ENCODE peak calls at places on chromosomes 2 and 18, in five cellular contexts. I, J, X, P and C are unnamed samples.

GRCh38 chr18:11497585-11497984 is 111.8 kb upstream of the SLC35G4 start:
- DNase-seq in I (no peak), J (peak; percentile 66), X (peak; percentile 90), P (no peak), C (no peak)

GRCh38 chr2:237603718-237604362 is 13.3 kb upstream of the RAB17 start:
- DNase-seq in I (peak; percentile 44), J (no peak), X (peak; percentile 71), P (no peak), C (no peak)

GRCh38 chr2:190838492-190838910 is 42.1 kb upstream of the GLS start:
- DNase-seq in I (no peak), J (peak; percentile 87), X (peak; percentile 89), P (no peak), C (no peak)

GRCh38 chr2:16096962-16097361 is 156.6 kb downstream of the MYCN start:
- DNase-seq in I (no peak), J (no peak), X (no peak), P (no peak), C (no peak)

GRCh38 chr2:45946023-45946422 is 294.5 kb downstream of the PRKCE start:
- DNase-seq in I (no peak), J (peak; percentile 75), X (peak; percentile 77), P (no peak), C (no peak)

GRCh38 chr2:164896634-164897033 is 55.0 kb upstream of the COBLL1 start:
- DNase-seq in I (no peak), J (peak; percentile 25), X (peak; percentile 85), P (no peak), C (no peak)

GRCh38 chr2:142967060-142967459 is 89.6 kb downstream of the KYNU start:
- DNase-seq in I (no peak), J (no peak), X (no peak), P (no peak), C (no peak)

GRCh38 chr2:168431301-168432024 is 24.6 kb upstream of the CERS6 start:
- DNase-seq in I (no peak), J (no peak), X (no peak), P (no peak), C (no peak)

GRCh38 chr2:25920786-25921390 is 42.6 kb upstream of the ASXL2 start:
- DNase-seq in I (peak; percentile 41), J (no peak), X (no peak), P (no peak), C (no peak)

GRCh38 chr2:238169708-238170251 is 11.0 kb downstream of the ERFE start:
- DNase-seq in I (no peak), J (peak; percentile 97), X (peak; percentile 96), P (no peak), C (no peak)

GRCh38 chr2:235416816-235417499 is 76.9 kb upstream of the AGAP1 start:
- DNase-seq in I (no peak), J (peak; percentile 50), X (no peak), P (no peak), C (no peak)

GRCh38 chr2:10493075-10493635 is 45.0 kb upstream of the ODC1 start:
- DNase-seq in I (no peak), J (no peak), X (no peak), P (no peak), C (no peak)

GRCh38 chr2:46836295-46837111 is 79.1 kb downstream of the MCFD2 start:
- DNase-seq in I (no peak), J (peak; percentile 72), X (peak; percentile 13), P (no peak), C (no peak)

GRCh38 chr2:180983468-180984388 is 3.3 kb downstream of the UBE2E3 start:
- DNase-seq in I (peak; percentile 72), J (peak; percentile 54), X (peak; percentile 74), P (no peak), C (no peak)

GRCh38 chr2:126971481-126972271 is 73.0 kb downstream of the TEX51 start:
- DNase-seq in I (peak; percentile 87), J (peak; percentile 76), X (peak; percentile 83), P (peak; percentile 78), C (no peak)

GRCh38 chr18:75810481-75810880 is 383.0 kb upstream of the SMIM21 start:
- DNase-seq in I (no peak), J (peak; percentile 20), X (peak; percentile 5), P (no peak), C (no peak)

GRCh38 chr2:185241556-185241955 is 497.0 kb upstream of the FSIP2 start:
- DNase-seq in I (no peak), J (no peak), X (no peak), P (no peak), C (no peak)

DNA sequence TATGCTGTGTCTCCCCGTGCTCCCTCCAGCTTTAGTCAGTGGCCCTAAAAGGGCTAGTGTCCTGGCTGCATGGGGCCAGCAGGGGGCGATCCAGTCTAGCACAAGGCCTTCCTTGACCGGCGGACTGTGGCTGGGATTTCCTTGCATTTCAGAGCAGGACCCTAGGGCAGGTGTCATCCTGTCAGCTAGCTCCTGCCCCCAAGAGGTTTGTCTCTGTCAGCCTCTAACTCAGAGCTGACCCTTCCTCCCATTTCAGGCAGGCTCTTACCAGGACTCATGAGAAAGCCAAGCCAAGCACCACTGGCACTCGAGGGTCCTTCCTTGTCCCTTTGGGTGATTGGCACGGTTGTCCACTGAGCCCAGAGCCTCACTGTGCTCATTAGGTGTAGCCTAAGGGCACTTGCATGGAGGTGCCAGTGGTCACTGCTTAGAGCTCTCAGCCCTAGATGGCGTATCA is 140.3 kb downstream of the RPIA start:
- DNase-seq in I (no peak), J (peak; percentile 6), X (peak; percentile 5), P (no peak), C (no peak)
- TF ChIP-seq CTCF in I (peak; percentile 27), J (peak; percentile 40), X (peak; percentile 59), P (peak; percentile 47), C (no peak)

GRCh38 chr18:12890964-12891363 is 6.9 kb upstream of the PTPN2 start:
- DNase-seq in I (no peak), J (no peak), X (no peak), P (no peak), C (no peak)

GRCh38 chr18:12895016-12895415 is 11.0 kb upstream of the PTPN2 start:
- DNase-seq in I (no peak), J (no peak), X (no peak), P (no peak), C (no peak)

GRCh38 chr18:12891561-12891960 is 7.5 kb upstream of the PTPN2 start:
- DNase-seq in I (no peak), J (no peak), X (no peak), P (no peak), C (no peak)

GRCh38 chr18:12886498-12887126 is 2.6 kb upstream of the PTPN2 start:
- DNase-seq in I (peak; percentile 16), J (peak; percentile 13), X (peak; percentile 31), P (no peak), C (no peak)

DNA sequence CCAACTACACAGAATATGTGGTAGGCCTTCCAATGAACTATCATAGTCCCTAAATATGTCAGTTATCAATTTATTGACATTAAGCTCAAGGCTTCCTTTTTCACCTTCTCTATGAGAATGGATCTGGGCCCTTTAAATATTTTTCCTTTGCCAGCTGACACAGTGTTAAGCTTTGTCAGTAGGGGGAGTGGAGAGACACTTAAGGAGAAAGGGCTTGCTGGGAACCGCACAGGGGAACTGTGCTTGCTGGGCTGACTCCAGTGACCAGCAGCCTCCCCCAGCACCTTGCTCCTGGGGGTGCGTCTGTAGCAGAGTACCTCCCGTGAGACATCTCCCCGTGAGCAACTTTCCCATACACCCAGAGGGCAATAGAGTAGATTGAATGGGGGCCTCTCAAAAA is 6.5 kb upstream of the PTPN2 start:
- DNase-seq in I (no peak), J (no peak), X (peak; percentile 28), P (no peak), C (no peak)
- TF ChIP-seq CTCF in I (no peak), J (peak; percentile 15), X (peak; percentile 17), P (no peak), C (no peak)

GRCh38 chr2:217512728-217513127 is 490.1 kb downstream of the TNS1 start:
- DNase-seq in I (no peak), J (no peak), X (no peak), P (no peak), C (no peak)
- TF ChIP-seq CTCF in I (no peak), J (no peak), X (no peak), P (no peak), C (no peak)

DNA sequence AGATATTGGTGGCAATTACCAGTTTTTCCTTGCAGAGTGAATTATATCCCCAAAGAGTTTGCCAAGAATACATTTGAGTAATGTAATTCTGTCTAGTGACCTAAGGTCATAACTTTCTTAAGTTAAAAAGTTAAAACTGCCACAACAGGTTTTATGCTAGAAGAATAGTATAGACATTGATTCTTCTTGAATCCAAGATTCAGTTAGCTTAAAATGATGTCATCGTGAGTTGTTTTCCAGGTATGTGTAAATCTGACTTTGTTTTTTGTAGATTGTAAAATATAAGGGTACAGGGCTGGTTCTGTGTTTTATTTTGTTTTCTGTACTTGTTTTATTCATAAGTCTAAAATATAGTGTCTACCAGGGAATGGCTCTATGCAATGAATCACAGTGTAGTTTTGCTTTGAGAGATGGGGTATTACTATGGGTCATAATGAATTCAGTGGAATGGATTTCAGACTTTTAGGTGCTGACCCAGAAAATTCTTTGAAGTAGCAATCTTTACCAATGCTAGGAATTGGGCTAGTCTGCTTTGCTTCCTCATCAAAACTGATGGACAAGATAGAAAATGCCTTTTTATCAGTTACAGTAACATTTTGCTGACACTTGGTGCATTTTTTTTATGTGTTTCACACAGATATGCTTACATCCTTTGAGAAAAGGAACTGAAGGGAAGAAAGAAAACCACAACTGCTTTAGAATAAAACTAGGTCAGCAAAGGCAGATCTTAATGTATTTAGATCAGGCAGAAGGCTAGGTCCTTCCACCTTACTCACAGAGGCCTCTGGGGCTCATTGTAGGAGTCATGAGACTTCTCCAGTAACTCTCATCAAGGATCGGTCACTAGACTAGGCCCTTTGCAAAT is 20.8 kb upstream of the MGAT5 start:
- DNase-seq in I (no peak), J (no peak), X (peak; percentile 16), P (no peak), C (no peak)
- TF ChIP-seq CTCF in I (no peak), J (peak; percentile 16), X (no peak), P (no peak), C (no peak)

DNA sequence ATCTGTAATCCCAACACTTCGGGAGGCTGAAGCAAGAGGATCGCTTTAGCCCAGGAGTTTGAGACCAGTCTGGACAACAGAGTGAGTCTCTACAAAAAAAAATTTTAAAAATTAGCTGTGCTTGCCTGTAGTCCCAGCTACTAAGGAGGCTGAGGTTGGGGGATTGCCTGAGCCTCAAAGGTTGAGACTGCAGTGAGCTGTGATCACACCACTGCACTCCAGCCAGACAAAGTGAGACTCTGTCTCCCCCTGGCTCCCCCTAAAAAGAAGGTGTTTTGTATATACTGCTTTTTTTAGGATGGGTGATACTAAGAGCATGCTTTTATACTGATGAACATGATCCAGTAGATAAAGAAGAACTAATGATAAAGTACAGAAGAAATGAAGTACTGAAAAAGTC is 145.0 kb downstream of the BAZ2B start:
- DNase-seq in I (no peak), J (no peak), X (no peak), P (no peak), C (no peak)
- TF ChIP-seq CTCF in I (no peak), J (no peak), X (no peak), P (no peak), C (no peak)

GRCh38 chr18:158128-159036 is at the start of gene USP14:
- DNase-seq in I (peak; percentile 98), J (peak; percentile 94), X (peak; percentile 99), P (peak; percentile 93), C (peak; percentile 78)
- TF ChIP-seq CTCF in I (peak; percentile 22), J (no peak), X (no peak), P (no peak), C (no peak)

GRCh38 chr2:130873700-130874346 is 37.1 kb downstream of the ARHGEF4 start:
- DNase-seq in I (peak; percentile 84), J (peak; percentile 62), X (peak; percentile 60), P (peak; percentile 82), C (peak; percentile 70)
- TF ChIP-seq CTCF in I (peak; percentile 78), J (peak; percentile 83), X (peak; percentile 82), P (peak; percentile 74), C (no peak)

GRCh38 chr18:30658306-30658705 is 384.2 kb downstream of the DSC3 start:
- DNase-seq in I (no peak), J (no peak), X (no peak), P (no peak), C (no peak)
- TF ChIP-seq CTCF in I (no peak), J (no peak), X (no peak), P (no peak), C (no peak)